ENCODE peak calls at places on chromosome 6, in ten cellular contexts. H is heart right ventricle, F is cardiac muscle cell, A is hepatocyte, N is ovary, V is sigmoid colon, X is upper lobe of right lung, P is right cardiac atrium, Q is GM23248, U is thyroid gland. D is an unnamed sample.

GRCh38 chr6:134183844-134184243 is 131.4 kb upstream of the SLC2A12 start:
- DNase-seq in H (no peak), F (no peak), A (no peak), N (no peak), V (no peak), X (no peak), P (no peak), Q (no peak), U (no peak), D (no peak)

GRCh38 chr6:5054427-5054873 is 30.7 kb upstream of the PPP1R3G start:
- DNase-seq in H (no peak), F (peak; percentile 48), A (no peak), N (no peak), V (no peak), X (no peak), P (no peak), Q (peak; percentile 28), U (no peak), D (no peak)

GRCh38 chr6:145137425-145137824 is 597.9 kb downstream of the EPM2A start:
- DNase-seq in H (no peak), F (peak; percentile 40), A (no peak), N (no peak), V (no peak), X (no peak), P (no peak), Q (peak; percentile 47), U (no peak), D (no peak)

GRCh38 chr6:14464049-14464448 is 346.5 kb downstream of the CD83 start:
- DNase-seq in H (no peak), F (peak; percentile 48), A (no peak), N (no peak), V (no peak), X (no peak), P (no peak), Q (peak; percentile 42), U (no peak), D (no peak)

GRCh38 chr6:122014961-122015360 is 384.5 kb upstream of the HSF2 start:
- DNase-seq in H (no peak), F (peak; percentile 57), A (no peak), N (no peak), V (no peak), X (no peak), P (no peak), Q (peak; percentile 78), U (no peak), D (no peak)

GRCh38 chr6:3822747-3823445 is 26.3 kb upstream of the FAM50B start:
- DNase-seq in H (no peak), F (peak; percentile 74), A (no peak), N (no peak), V (no peak), X (no peak), P (peak; percentile 22), Q (peak; percentile 34), U (no peak), D (no peak)

GRCh38 chr6:169859978-169860703 is 108.7 kb downstream of the ERMARD start:
- DNase-seq in H (no peak), F (no peak), A (no peak), N (no peak), V (no peak), X (peak; percentile 46), P (no peak), Q (no peak), U (no peak), D (no peak)

GRCh38 chr6:166629628-166630027 is 2.6 kb upstream of the RPS6KA2 start:
- DNase-seq in H (no peak), F (peak; percentile 57), A (no peak), N (no peak), V (no peak), X (no peak), P (no peak), Q (peak; percentile 85), U (no peak), D (no peak)

GRCh38 chr6:7513534-7513933 is 27.9 kb upstream of the DSP start:
- DNase-seq in H (no peak), F (no peak), A (no peak), N (no peak), V (no peak), X (no peak), P (no peak), Q (no peak), U (peak; percentile 36), D (no peak)

GRCh38 chr6:6246539-6246938 is 73.9 kb downstream of the F13A1 start:
- DNase-seq in H (no peak), F (no peak), A (no peak), N (no peak), V (no peak), X (no peak), P (no peak), Q (no peak), U (no peak), D (no peak)

GRCh38 chr6:77334093-77334492 is 129.2 kb downstream of the HTR1B start:
- DNase-seq in H (no peak), F (no peak), A (no peak), N (no peak), V (no peak), X (no peak), P (no peak), Q (no peak), U (no peak), D (no peak)

GRCh38 chr6:116888732-116889360 is 11.8 kb downstream of the RFX6 start:
- DNase-seq in H (no peak), F (no peak), A (no peak), N (no peak), V (no peak), X (no peak), P (no peak), Q (no peak), U (no peak), D (no peak)
- H3K27ac ChIP-seq in H (no peak overlapping the region), F (no peak overlapping the region), A (no peak overlapping the region), N (no peak overlapping the region), V (no peak overlapping the region), X (no peak overlapping the region), P (no peak overlapping the region), Q (no peak overlapping the region), U (no peak overlapping the region), D (no peak overlapping the region)

GRCh38 chr6:108589244-108589730 is 28.6 kb downstream of the FOXO3 start:
- DNase-seq in H (peak; percentile 66), F (peak; percentile 88), A (peak; percentile 81), N (peak; percentile 79), V (peak; percentile 96), X (peak; percentile 85), P (peak; percentile 76), Q (peak; percentile 68), U (peak; percentile 91), D (peak; percentile 88)
- H3K4me1 ChIP-seq in H (peaks cover 96% of the 10 kb centered on the region), F (peaks cover 55% of the 10 kb centered on the region), A (peaks cover 80% of the 10 kb centered on the region), N (peaks cover 53% of the 10 kb centered on the region), V (peaks cover 98% of the 10 kb centered on the region), X (peaks cover 96% of the 10 kb centered on the region), P (peaks cover 43% of the 10 kb centered on the region), Q (peaks cover 75% of the 10 kb centered on the region), U (peaks cover 97% of the 10 kb centered on the region), D (peaks cover 96% of the 10 kb centered on the region)

DNA sequence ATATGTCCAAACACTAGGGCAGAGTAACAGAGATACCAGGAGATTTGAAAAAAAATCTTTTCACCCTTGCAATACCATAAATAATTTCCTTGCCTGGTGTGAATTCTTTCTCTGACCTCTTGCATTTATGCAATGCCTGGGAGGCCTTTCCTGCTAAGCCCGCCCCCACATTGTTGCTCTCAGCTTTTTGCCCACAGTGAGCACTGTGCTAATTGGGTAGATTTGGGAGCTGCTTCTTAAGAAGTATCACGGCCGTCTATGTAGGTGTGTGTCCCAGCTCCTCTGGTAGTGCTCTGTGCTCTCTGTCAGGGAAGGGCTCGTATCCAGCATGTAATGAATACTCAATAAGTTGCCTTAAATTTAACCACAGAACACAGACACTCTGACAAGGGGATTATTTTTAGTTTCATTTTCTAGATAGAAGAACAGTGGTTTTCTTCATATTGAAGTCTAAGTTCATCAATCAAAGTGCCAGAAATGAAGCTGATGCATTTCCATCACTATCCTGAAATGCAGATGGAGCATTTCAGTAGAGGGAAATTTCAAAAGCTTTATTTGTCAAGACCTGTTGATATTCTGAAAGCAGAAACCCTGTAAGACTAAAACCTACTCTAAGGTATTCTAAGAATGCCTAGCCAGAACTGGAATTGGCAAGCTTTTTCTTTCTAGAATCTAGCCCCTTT is 54.5 kb upstream of the CEP85L start:
- DNase-seq in H (no peak), F (peak; percentile 90), A (no peak), N (no peak), V (no peak), X (no peak), P (no peak), Q (peak; percentile 79), U (no peak), D (no peak)
- H3K27ac ChIP-seq in H (peak overlapping the region; percentile 46), F (peak overlapping the region; percentile 70), A (no peak overlapping the region), N (no peak overlapping the region), V (no peak overlapping the region), X (peak overlapping the region; percentile 34), P (no peak overlapping the region), Q (peak overlapping the region; percentile 63), U (no peak overlapping the region), D (peak overlapping the region; percentile 25)

GRCh38 chr6:36119209-36119608 is 11.1 kb upstream of the MAPK13 start:
- DNase-seq in H (no peak), F (no peak), A (no peak), N (no peak), V (no peak), X (no peak), P (no peak), Q (no peak), U (no peak), D (no peak)

GRCh38 chr6:36118550-36119107 is 11.7 kb upstream of the MAPK13 start:
- DNase-seq in H (no peak), F (no peak), A (peak; percentile 74), N (no peak), V (peak; percentile 68), X (no peak), P (no peak), Q (peak; percentile 55), U (peak; percentile 14), D (peak; percentile 67)

GRCh38 chr6:36116943-36117342 is 13.4 kb upstream of the MAPK13 start:
- DNase-seq in H (no peak), F (no peak), A (no peak), N (no peak), V (peak; percentile 48), X (no peak), P (no peak), Q (no peak), U (no peak), D (no peak)

GRCh38 chr6:36116480-36116879 is 13.8 kb upstream of the MAPK13 start:
- DNase-seq in H (no peak), F (no peak), A (no peak), N (no peak), V (peak; percentile 37), X (no peak), P (no peak), Q (no peak), U (no peak), D (no peak)

DNA sequence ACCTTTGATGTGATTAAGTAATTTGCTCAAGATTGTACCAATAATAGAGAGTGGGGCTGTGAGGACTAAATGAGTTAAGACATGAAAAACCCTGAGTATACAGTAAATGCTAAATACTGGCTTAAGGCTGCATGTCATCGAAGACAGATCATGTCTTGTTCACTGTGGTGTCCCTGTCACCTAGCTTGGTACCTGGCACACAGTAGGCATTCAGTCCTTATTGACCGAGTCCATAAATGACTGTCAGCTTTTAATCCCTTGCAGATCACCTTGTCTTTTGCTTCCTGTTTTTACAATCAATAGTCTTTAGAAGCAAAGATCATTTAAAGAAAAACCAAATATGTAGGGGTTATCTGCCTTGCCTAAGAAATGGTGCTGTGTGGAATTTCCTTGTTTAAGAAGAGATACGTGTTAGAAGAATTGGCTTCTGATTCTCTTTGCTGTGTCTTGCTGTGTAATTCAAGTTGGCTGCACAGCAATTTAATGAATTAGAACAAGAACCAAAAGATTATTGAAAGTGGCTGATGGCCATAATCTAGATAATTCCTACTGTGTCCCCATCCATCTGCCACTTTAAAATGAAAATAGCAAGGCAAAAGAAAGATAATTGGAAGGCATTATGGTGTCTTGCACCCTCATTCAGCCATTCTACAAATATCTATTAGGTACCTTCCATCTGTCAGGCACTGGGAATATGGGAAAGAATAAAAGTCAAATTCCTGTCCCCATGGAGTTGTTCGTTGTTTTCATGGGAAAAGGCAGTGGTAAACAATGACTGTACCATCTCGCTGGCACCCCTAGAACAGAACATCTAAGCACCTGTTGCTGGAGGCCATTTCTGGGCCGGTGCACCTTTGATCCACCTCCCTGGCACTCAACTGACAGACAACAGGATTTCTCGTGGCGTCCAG is 12.4 kb upstream of the MAPK13 start:
- DNase-seq in H (no peak), F (no peak), A (no peak), N (no peak), V (no peak), X (no peak), P (no peak), Q (no peak), U (no peak), D (no peak)
- H3K4me1 ChIP-seq in H (peaks cover 11% of the 10 kb centered on the region), F (peaks cover 21% of the 10 kb centered on the region), A (peaks cover 11% of the 10 kb centered on the region), N (no peaks in the 10 kb centered on the region), V (peaks cover 9% of the 10 kb centered on the region), X (peaks cover 21% of the 10 kb centered on the region), P (peaks cover 14% of the 10 kb centered on the region), Q (peaks cover 7% of the 10 kb centered on the region), U (peaks cover 19% of the 10 kb centered on the region), D (peaks cover 30% of the 10 kb centered on the region)